ENCODE peak calls at places on chromosomes 7 and 10, in four cellular contexts. One of them, this sample, is unnamed.
A peak's percentile ranks its signal among the peaks of the same experiment; 100 is the strongest.

GRCh38 chr10:70695241-70696030 is 23.1 kb downstream of the ADAMTS14 start:
- DNase-seq in mesenchymal stem cell: no peak
- DNase-seq in sigmoid colon: no peak
- DNase-seq in lower lobe of right lung: no peak
- DNase-seq in this sample: no peak

GRCh38 chr7:5284304-5285281 is 1.9 kb downstream of the SLC29A4 start:
- DNase-seq in mesenchymal stem cell: peak; percentile 29
- DNase-seq in sigmoid colon: no peak
- DNase-seq in lower lobe of right lung: peak; percentile 69
- DNase-seq in this sample: peak; percentile 77

GRCh38 chr10:89531359-89531758 is 4.0 kb downstream of the SLC16A12 start:
- DNase-seq in mesenchymal stem cell: no peak
- DNase-seq in sigmoid colon: no peak
- DNase-seq in lower lobe of right lung: no peak
- DNase-seq in this sample: no peak

GRCh38 chr7:88694207-88694606 is 65.3 kb upstream of the ZNF804B start:
- DNase-seq in mesenchymal stem cell: no peak
- DNase-seq in sigmoid colon: no peak
- DNase-seq in lower lobe of right lung: no peak
- DNase-seq in this sample: no peak

GRCh38 chr10:70198696-70199466 is 28.6 kb upstream of the SAR1A start:
- DNase-seq in mesenchymal stem cell: no peak
- DNase-seq in sigmoid colon: no peak
- DNase-seq in lower lobe of right lung: no peak
- DNase-seq in this sample: no peak

GRCh38 chr7:156993021-156993924 is 17.2 kb downstream of the MNX1 start:
- DNase-seq in mesenchymal stem cell: no peak
- DNase-seq in sigmoid colon: no peak
- DNase-seq in lower lobe of right lung: no peak
- DNase-seq in this sample: peak; percentile 74

GRCh38 chr10:4174197-4174596 is 389.2 kb upstream of the KLF6 start:
- DNase-seq in mesenchymal stem cell: no peak
- DNase-seq in sigmoid colon: no peak
- DNase-seq in lower lobe of right lung: no peak
- DNase-seq in this sample: no peak

GRCh38 chr7:114784177-114784576 is 137.7 kb upstream of the MDFIC start:
- DNase-seq in mesenchymal stem cell: no peak
- DNase-seq in sigmoid colon: no peak
- DNase-seq in lower lobe of right lung: no peak
- DNase-seq in this sample: no peak

GRCh38 chr10:43667317-43667731 is 18.6 kb upstream of the ZNF32 start:
- DNase-seq in mesenchymal stem cell: peak; percentile 37
- DNase-seq in sigmoid colon: peak; percentile 61
- DNase-seq in lower lobe of right lung: no peak
- DNase-seq in this sample: no peak

GRCh38 chr10:30831401-30831800 is 200.3 kb downstream of the ZNF438 start:
- DNase-seq in mesenchymal stem cell: no peak
- DNase-seq in sigmoid colon: no peak
- DNase-seq in lower lobe of right lung: no peak
- DNase-seq in this sample: no peak

GRCh38 chr7:90645784-90646183 is 49.7 kb downstream of the CDK14 start:
- DNase-seq in mesenchymal stem cell: no peak
- DNase-seq in sigmoid colon: no peak
- DNase-seq in lower lobe of right lung: no peak
- DNase-seq in this sample: no peak

GRCh38 chr10:114068054-114068707 is 24.5 kb downstream of the ADRB1 start:
- DNase-seq in mesenchymal stem cell: peak; percentile 20
- DNase-seq in sigmoid colon: no peak
- DNase-seq in lower lobe of right lung: no peak
- DNase-seq in this sample: no peak

GRCh38 chr10:60845038-60845437 is 66.8 kb downstream of the CDK1 start:
- DNase-seq in mesenchymal stem cell: no peak
- DNase-seq in sigmoid colon: no peak
- DNase-seq in lower lobe of right lung: no peak
- DNase-seq in this sample: no peak

GRCh38 chr7:139541600-139542307 is 18.3 kb downstream of the CLEC2L start:
- DNase-seq in mesenchymal stem cell: no peak
- DNase-seq in sigmoid colon: no peak
- DNase-seq in lower lobe of right lung: no peak
- DNase-seq in this sample: no peak

GRCh38 chr7:3956949-3957348 is 655.9 kb downstream of the SDK1 start:
- DNase-seq in mesenchymal stem cell: no peak
- DNase-seq in sigmoid colon: no peak
- DNase-seq in lower lobe of right lung: no peak
- DNase-seq in this sample: no peak

GRCh38 chr7:27160546-27161213 is 4.2 kb upstream of the HOXA7 start:
- DNase-seq in mesenchymal stem cell: peak; percentile 78
- DNase-seq in sigmoid colon: peak; percentile 94
- DNase-seq in lower lobe of right lung: peak; percentile 93
- DNase-seq in this sample: peak; percentile 92

GRCh38 chr7:17041324-17041723 is 159.5 kb upstream of the AGR3 start:
- DNase-seq in mesenchymal stem cell: peak; percentile 95
- DNase-seq in sigmoid colon: no peak
- DNase-seq in lower lobe of right lung: no peak
- DNase-seq in this sample: no peak

GRCh38 chr7:74454059-74454947 is 597 bp downstream of the GTF2IRD1 start:
- DNase-seq in mesenchymal stem cell: no peak
- DNase-seq in sigmoid colon: peak; percentile 72
- DNase-seq in lower lobe of right lung: no peak
- DNase-seq in this sample: no peak

GRCh38 chr10:122849900-122850605 is 4.4 kb upstream of the CUZD1 start:
- DNase-seq in mesenchymal stem cell: peak; percentile 61
- DNase-seq in sigmoid colon: no peak
- DNase-seq in lower lobe of right lung: no peak
- DNase-seq in this sample: no peak

GRCh38 chr10:103481974-103482531 is 3.0 kb upstream of the CALHM3 start:
- DNase-seq in mesenchymal stem cell: peak; percentile 74
- DNase-seq in sigmoid colon: no peak
- DNase-seq in lower lobe of right lung: no peak
- DNase-seq in this sample: no peak

GRCh38 chr7:113099284-113099919 is 12.8 kb upstream of the GPR85 start:
- DNase-seq in mesenchymal stem cell: no peak
- DNase-seq in sigmoid colon: no peak
- DNase-seq in lower lobe of right lung: no peak
- DNase-seq in this sample: no peak

GRCh38 chr7:99631311-99632109 is 14.8 kb downstream of the ZSCAN25 start:
- DNase-seq in mesenchymal stem cell: no peak
- DNase-seq in sigmoid colon: no peak
- DNase-seq in lower lobe of right lung: no peak
- DNase-seq in this sample: no peak

GRCh38 chr7:100942038-100942774 is 7.1 kb upstream of the MUC3A start:
- DNase-seq in mesenchymal stem cell: no peak
- DNase-seq in sigmoid colon: no peak
- DNase-seq in lower lobe of right lung: no peak
- DNase-seq in this sample: no peak

GRCh38 chr7:113119429-113119828 is 1.1 kb upstream of the SMIM30 start:
- DNase-seq in mesenchymal stem cell: no peak
- DNase-seq in sigmoid colon: no peak
- DNase-seq in lower lobe of right lung: no peak
- DNase-seq in this sample: no peak

GRCh38 chr7:142894112-142894835 is 8.7 kb upstream of the TRPV6 start:
- DNase-seq in mesenchymal stem cell: no peak
- DNase-seq in sigmoid colon: no peak
- DNase-seq in lower lobe of right lung: no peak
- DNase-seq in this sample: no peak

GRCh38 chr10:24858244-24858907 is 94.0 kb downstream of the PRTFDC1 start:
- DNase-seq in mesenchymal stem cell: peak; percentile 60
- DNase-seq in sigmoid colon: no peak
- DNase-seq in lower lobe of right lung: no peak
- DNase-seq in this sample: no peak

GRCh38 chr7:412731-413356 is 106.8 kb downstream of the PDGFA start:
- DNase-seq in mesenchymal stem cell: no peak
- DNase-seq in sigmoid colon: no peak
- DNase-seq in lower lobe of right lung: no peak
- DNase-seq in this sample: no peak

GRCh38 chr10:133351408-133352318 is 4.5 kb downstream of the PRAP1 start:
- DNase-seq in mesenchymal stem cell: no peak
- DNase-seq in sigmoid colon: peak; percentile 62
- DNase-seq in lower lobe of right lung: peak; percentile 44
- DNase-seq in this sample: no peak

GRCh38 chr10:78777466-78778256 is 291.1 kb upstream of the ZMIZ1 start:
- DNase-seq in mesenchymal stem cell: peak; percentile 76
- DNase-seq in sigmoid colon: peak; percentile 94
- DNase-seq in lower lobe of right lung: no peak
- DNase-seq in this sample: peak; percentile 62

GRCh38 chr10:73922007-73922863 is 11.3 kb downstream of the PLAU start:
- DNase-seq in mesenchymal stem cell: no peak
- DNase-seq in sigmoid colon: no peak
- DNase-seq in lower lobe of right lung: no peak
- DNase-seq in this sample: no peak

DNA sequence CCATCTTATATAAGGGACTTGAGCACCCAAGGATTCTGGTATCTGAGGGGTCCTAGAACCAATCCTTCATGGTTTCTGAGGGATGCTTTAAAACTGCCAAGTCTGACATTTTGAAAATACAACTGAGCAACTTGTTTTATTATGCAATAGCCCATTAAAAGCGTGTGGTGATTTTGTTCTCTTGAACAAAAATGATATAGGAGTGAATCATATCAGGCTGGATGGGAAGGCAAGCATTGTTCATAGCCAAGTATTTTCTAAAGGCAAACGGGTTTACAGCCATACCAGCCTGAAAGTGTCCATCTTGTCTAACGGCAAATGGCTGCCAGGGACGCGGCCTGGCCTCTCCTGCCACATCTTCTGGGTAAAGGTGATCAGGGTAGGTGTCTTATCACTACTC is 23.4 kb downstream of the RPP38 start:
- DNase-seq in mesenchymal stem cell: no peak
- DNase-seq in sigmoid colon: no peak
- DNase-seq in lower lobe of right lung: no peak
- DNase-seq in this sample: no peak
- H3K36me3 ChIP-seq in mesenchymal stem cell: peaks cover 18% of the 10 kb centered on the region
- H3K36me3 ChIP-seq in sigmoid colon: peaks cover 9% of the 10 kb centered on the region
- H3K36me3 ChIP-seq in lower lobe of right lung: peaks cover 28% of the 10 kb centered on the region
- H3K36me3 ChIP-seq in this sample: peaks cover 23% of the 10 kb centered on the region

GRCh38 chr7:121913947-121914346 is 41.0 kb downstream of the PTPRZ1 start:
- DNase-seq in mesenchymal stem cell: no peak
- DNase-seq in sigmoid colon: no peak
- DNase-seq in lower lobe of right lung: no peak
- DNase-seq in this sample: no peak
- H3K4me1 ChIP-seq in mesenchymal stem cell: no peaks in the 10 kb centered on the region
- H3K4me1 ChIP-seq in sigmoid colon: no peaks in the 10 kb centered on the region
- H3K4me1 ChIP-seq in lower lobe of right lung: no peaks in the 10 kb centered on the region
- H3K4me1 ChIP-seq in this sample: no peaks in the 10 kb centered on the region

DNA sequence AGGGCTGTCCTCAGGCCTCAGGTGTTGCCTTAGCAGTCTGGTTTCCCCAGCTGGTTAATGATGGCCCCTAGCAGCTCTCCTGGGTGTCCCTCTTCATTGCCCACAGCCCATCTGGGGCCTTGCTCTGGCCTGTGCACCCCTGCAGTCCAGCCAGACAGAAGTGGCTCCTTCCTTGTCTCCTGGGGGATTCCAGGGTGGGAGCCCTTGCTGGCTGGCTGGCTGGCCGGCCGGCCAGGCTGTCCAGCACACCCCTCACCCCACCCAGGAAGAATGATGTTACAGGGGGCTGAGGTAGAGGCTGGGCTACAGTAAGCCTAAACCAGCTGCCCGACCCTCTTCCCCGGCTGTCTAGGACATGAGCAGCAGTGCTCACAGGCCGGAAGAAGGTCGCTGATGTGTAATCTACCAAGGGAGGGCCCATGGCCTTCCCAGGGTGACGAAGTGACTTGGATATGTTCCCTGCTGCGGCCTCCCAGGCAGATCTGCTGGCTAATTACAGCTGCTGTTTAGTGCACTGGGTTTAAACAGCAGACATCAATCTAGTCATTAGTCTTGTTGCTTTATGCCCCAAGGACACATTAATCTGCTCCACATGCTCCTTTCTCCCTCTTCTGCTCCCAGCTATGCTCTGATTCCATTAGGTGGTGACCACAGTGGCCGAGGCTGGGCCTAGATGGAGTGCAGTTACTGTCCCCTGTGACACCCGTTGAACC is 53.8 kb upstream of the LRRC4 start:
- DNase-seq in mesenchymal stem cell: peak; percentile 82
- DNase-seq in sigmoid colon: no peak
- DNase-seq in lower lobe of right lung: no peak
- DNase-seq in this sample: no peak
- H3K36me3 ChIP-seq in mesenchymal stem cell: peaks cover 91% of the 10 kb centered on the region
- H3K36me3 ChIP-seq in sigmoid colon: peaks cover 14% of the 10 kb centered on the region
- H3K36me3 ChIP-seq in lower lobe of right lung: peaks cover 87% of the 10 kb centered on the region
- H3K36me3 ChIP-seq in this sample: peaks cover 74% of the 10 kb centered on the region

GRCh38 chr7:55440040-55440690 is 75.0 kb downstream of the LANCL2 start:
- DNase-seq in mesenchymal stem cell: no peak
- DNase-seq in sigmoid colon: no peak
- DNase-seq in lower lobe of right lung: no peak
- DNase-seq in this sample: peak; percentile 52

GRCh38 chr7:55439627-55440026 is 74.5 kb downstream of the LANCL2 start:
- DNase-seq in mesenchymal stem cell: no peak
- DNase-seq in sigmoid colon: no peak
- DNase-seq in lower lobe of right lung: no peak
- DNase-seq in this sample: peak; percentile 61

GRCh38 chr7:55441002-55441401 is 75.9 kb downstream of the LANCL2 start:
- DNase-seq in mesenchymal stem cell: no peak
- DNase-seq in sigmoid colon: no peak
- DNase-seq in lower lobe of right lung: no peak
- DNase-seq in this sample: no peak

GRCh38 chr7:55438765-55439525 is 73.8 kb downstream of the LANCL2 start:
- DNase-seq in mesenchymal stem cell: no peak
- DNase-seq in sigmoid colon: no peak
- DNase-seq in lower lobe of right lung: no peak
- DNase-seq in this sample: peak; percentile 74

DNA sequence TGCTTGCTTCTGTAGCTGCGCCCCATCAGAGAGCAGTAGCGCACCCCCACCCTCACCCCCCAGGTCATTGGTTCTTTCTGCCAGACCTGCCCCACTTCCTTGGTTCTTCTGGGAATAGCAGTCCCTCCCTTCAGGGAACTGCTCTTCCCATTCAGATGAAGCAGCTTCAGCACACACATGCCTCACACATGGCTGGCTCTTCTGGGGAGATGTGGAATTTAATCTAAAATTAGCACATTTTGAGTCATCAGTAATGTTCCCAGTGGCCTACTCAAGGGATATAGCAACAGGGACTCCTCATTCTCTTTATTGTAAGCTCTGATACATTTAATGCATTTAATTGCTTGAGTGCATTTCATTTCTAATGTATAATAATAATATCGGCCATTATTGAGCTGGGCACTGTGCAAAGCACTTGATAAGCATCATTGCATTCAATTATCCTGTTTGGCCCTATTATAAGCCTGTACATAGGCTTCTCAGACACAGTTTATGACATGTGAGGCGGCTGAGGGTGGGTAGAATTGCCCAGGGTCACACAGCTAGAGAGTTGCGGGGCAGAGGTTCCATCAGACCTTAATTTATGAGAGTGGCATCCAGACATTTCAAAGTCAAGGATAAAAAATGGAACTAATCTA is 76.7 kb downstream of the LANCL2 start:
- DNase-seq in mesenchymal stem cell: peak; percentile 58
- DNase-seq in sigmoid colon: no peak
- DNase-seq in lower lobe of right lung: no peak
- DNase-seq in this sample: no peak
- H3K4me1 ChIP-seq in mesenchymal stem cell: no peaks in the 10 kb centered on the region
- H3K4me1 ChIP-seq in sigmoid colon: peaks cover 9% of the 10 kb centered on the region
- H3K4me1 ChIP-seq in lower lobe of right lung: no peaks in the 10 kb centered on the region
- H3K4me1 ChIP-seq in this sample: no peaks in the 10 kb centered on the region

This sample was measured in upper lobe of right lung.